ENCODE peak calls at places on chromosomes 4 and X, in five cellular contexts. K, Y, P, G and H are unnamed samples.

GRCh38 chr4:78691971-78692814 is 84.0 kb upstream of the BMP2K start:
- DNase-seq in G (no peak), Y (no peak), K (no peak), P (no peak), H (no peak)

GRCh38 chr4:10706236-10706635 is 21.7 kb upstream of the CLNK start:
- DNase-seq in K (no peak), Y (no peak), G (peak; percentile 25), P (no peak), H (no peak)

GRCh38 chr4:169993531-169993930 is 32.7 kb downstream of the MFAP3L start:
- DNase-seq in K (no peak), P (no peak), Y (no peak), G (no peak), H (no peak)

GRCh38 chrX:135651647-135652295 is 61.7 kb upstream of the CT45A1 start:
- DNase-seq in G (no peak), K (no peak), P (no peak), Y (no peak), H (no peak)

GRCh38 chr4:100379583-100380105 is 138.2 kb downstream of the EMCN start:
- DNase-seq in G (no peak), K (no peak), Y (no peak), P (no peak), H (no peak)

GRCh38 chr4:123478859-123479345 is 82.3 kb downstream of the SPRY1 start:
- DNase-seq in Y (peak; percentile 51), K (no peak), G (peak; percentile 60), P (peak; percentile 56), H (no peak)

GRCh38 chr4:155769092-155769491 is 10.3 kb downstream of the GUCY1B1 start:
- DNase-seq in Y (no peak), G (no peak), P (no peak), K (no peak), H (no peak)

GRCh38 chr4:69881173-69881773 is 21.3 kb upstream of the SULT1E1 start:
- DNase-seq in K (peak; percentile 21), G (peak; percentile 4), Y (no peak), P (no peak), H (no peak)

GRCh38 chrX:3094261-3094660 is 53.0 kb downstream of the ARSF start:
- DNase-seq in G (peak; percentile 48), Y (no peak), P (no peak), K (no peak), H (no peak)

GRCh38 chrX:40094900-40095587 is 2.7 kb downstream of the BCOR start:
- DNase-seq in K (peak; percentile 18), P (no peak), Y (peak; percentile 52), G (peak; percentile 52), H (no peak)